ENCODE peak calls at places on chromosomes 2 and 18, in seven cellular contexts. G is sciatic nerve; C is stimulated activated naive CD8-positive, alpha-beta T cell treated with anti-CD3 and anti-CD28 coated beads, Interleukin-15, Interleukin-2, amounts not matched to agents 100 U/mL and 50 U/mL, for 24 hours; F is activated CD4-positive, CD25-positive, alpha-beta regulatory T cell; V is B cell; P is stimulated activated CD8-positive, alpha-beta memory T cell treated with anti-CD3 and anti-CD28 coated beads, Interleukin-15, amount 100 ng/mL, for 24 hours; U is A172. Z is an unnamed sample.
A peak's percentile ranks its signal among the peaks of the same experiment; 100 is the strongest.

GRCh38 chr2:38255211-38255610 is 121.9 kb downstream of the ATL2 start:
- DNase-seq in G (no peak), P (no peak), V (no peak), U (no peak), C (no peak), F (no peak), Z (no peak)

GRCh38 chr18:3596324-3597158 is 146.6 kb downstream of the TGIF1 start:
- DNase-seq in P (no peak), G (peak; percentile 77), U (peak; percentile 82), C (peak; percentile 59), F (no peak), V (peak; percentile 53), Z (peak; percentile 82)

GRCh38 chr2:108922141-108922915 is 66.7 kb downstream of the EDAR start:
- DNase-seq in P (no peak), C (no peak), V (no peak), G (no peak), U (peak; percentile 54), F (no peak), Z (no peak)

GRCh38 chr18:79401494-79402208 is 5.9 kb downstream of the NFATC1 start:
- DNase-seq in V (no peak), G (no peak), P (no peak), U (no peak), F (no peak), C (no peak), Z (no peak)

GRCh38 chr2:111930875-111931274 is 32.5 kb downstream of the MERTK start:
- DNase-seq in U (peak; percentile 75), P (no peak), V (no peak), F (no peak), G (no peak), C (peak; percentile 9), Z (peak; percentile 69)

GRCh38 chr2:101699939-101700442 is 2.5 kb downstream of the MAP4K4 start:
- DNase-seq in G (no peak), C (no peak), V (no peak), F (no peak), U (peak; percentile 21), P (no peak), Z (peak; percentile 24)

GRCh38 chr2:36356199-36356989 is 816 bp downstream of the CRIM1 start:
- DNase-seq in C (peak; percentile 53), G (peak; percentile 75), U (no peak), P (no peak), V (peak; percentile 52), F (no peak), Z (peak; percentile 45)

GRCh38 chr2:231927566-231927890 is 1.3 kb upstream of the NPPC start:
- DNase-seq in V (no peak), P (no peak), G (no peak), C (no peak), U (no peak), F (no peak), Z (no peak)

GRCh38 chr2:181585732-181586131 is 71.2 kb downstream of the CERKL start:
- DNase-seq in V (no peak), U (no peak), C (no peak), G (no peak), P (no peak), F (no peak), Z (peak; percentile 32)

GRCh38 chr2:205659922-205660321 is 22.4 kb upstream of the NRP2 start:
- DNase-seq in F (no peak), U (no peak), P (no peak), G (no peak), C (no peak), V (no peak), Z (no peak)

GRCh38 chr2:1744151-1744445 is 217 bp downstream of the PXDN start:
- DNase-seq in C (no peak), U (no peak), V (no peak), G (peak; percentile 63), F (no peak), P (no peak), Z (no peak)

GRCh38 chr2:46803551-46803885 is 112.1 kb downstream of the MCFD2 start:
- DNase-seq in G (no peak), V (no peak), F (no peak), U (no peak), P (no peak), C (no peak), Z (no peak)